ENCODE peak calls at places on chromosomes 6 and 20, in four cellular contexts. H, U, L and O are unnamed samples.

GRCh38 chr6:31042801-31043200 is 32.5 kb downstream of the MUC22 start:
- DNase-seq in L (peak; percentile 13), H (peak; percentile 82), U (no peak), O (peak; percentile 21)

GRCh38 chr20:5602346-5602745 is 147.9 kb upstream of the SHLD1 start:
- DNase-seq in H (no peak), U (no peak), L (no peak), O (no peak)

GRCh38 chr6:143772110-143772509 is 71.0 kb upstream of the LTV1 start:
- DNase-seq in H (no peak), U (no peak), L (no peak), O (no peak)

GRCh38 chr6:35213824-35214756 is at the start of gene SCUBE3:
- DNase-seq in H (peak; percentile 13), L (peak; percentile 7), U (no peak), O (peak; percentile 46)

GRCh38 chr20:58723628-58723984 is 31.0 kb downstream of the NPEPL1 start:
- DNase-seq in L (no peak), U (no peak), H (no peak), O (no peak)

GRCh38 chr6:158333094-158333493 is 20.8 kb downstream of the TULP4 start:
- DNase-seq in L (no peak), U (no peak), H (no peak), O (no peak)

GRCh38 chr6:141107562-141108160 is 1025.1 kb upstream of the GJE1 start:
- DNase-seq in U (no peak), H (no peak), L (no peak), O (no peak)

GRCh38 chr20:49323622-49324238 is 45.9 kb upstream of the ZNFX1 start:
- DNase-seq in U (no peak), L (peak; percentile 64), H (peak; percentile 60), O (no peak)

GRCh38 chr6:11806561-11807317 is 28.1 kb upstream of the ADTRP start:
- DNase-seq in H (no peak), U (no peak), L (peak; percentile 16), O (no peak)

GRCh38 chr6:170206931-170207431 is 83.9 kb downstream of the DLL1 start:
- DNase-seq in U (no peak), H (no peak), L (no peak), O (no peak)

GRCh38 chr6:24600903-24601302 is 45.1 kb downstream of the KIAA0319 start:
- DNase-seq in H (no peak), U (no peak), L (no peak), O (no peak)

GRCh38 chr20:47118641-47119040 is 224.0 kb downstream of the EYA2 start:
- DNase-seq in L (no peak), U (no peak), H (no peak), O (no peak)

GRCh38 chr6:68127066-68127465 is 508.0 kb upstream of the ADGRB3 start:
- DNase-seq in L (no peak), H (no peak), U (no peak), O (no peak)

GRCh38 chr6:168301648-168302398 is 17.8 kb downstream of the DACT2 start:
- DNase-seq in H (peak; percentile 76), L (no peak), U (no peak), O (no peak)

GRCh38 chr6:84967965-84968364 is 203.6 kb upstream of the TBX18 start:
- DNase-seq in U (no peak), H (no peak), L (no peak), O (no peak)

GRCh38 chr6:56660374-56660730 is 17.7 kb upstream of the DST start:
- DNase-seq in L (no peak), H (no peak), U (no peak), O (no peak)

GRCh38 chr6:26232950-26233607 is 131.9 kb upstream of the BTN3A2 start:
- DNase-seq in L (peak; percentile 65), H (no peak), U (no peak), O (peak; percentile 81)

GRCh38 chr6:52410979-52411378 is 9.2 kb upstream of the EFHC1 start:
- DNase-seq in L (no peak), H (no peak), U (no peak), O (no peak)

GRCh38 chr6:11921017-11921438 is 91.1 kb upstream of the HIVEP1 start:
- DNase-seq in U (no peak), H (peak; percentile 74), L (no peak), O (no peak)

GRCh38 chr20:57880155-57880648 is 170.4 kb upstream of the PMEPA1 start:
- DNase-seq in H (no peak), L (no peak), U (no peak), O (no peak)

GRCh38 chr20:56348306-56348695 is 10.5 kb upstream of the FAM210B start:
- DNase-seq in H (no peak), L (no peak), U (no peak), O (no peak)